ENCODE peak calls at places on chromosomes 1 and 21, in nine cellular contexts. One of them, this sample, is unnamed.
A peak's percentile ranks its signal among the peaks of the same experiment; 100 is the strongest.

GRCh38 chr21:28256420-28256831 is 736.3 kb downstream of the LTN1 start:
- DNase-seq in heart left ventricle: no peak
- DNase-seq in PC-3: no peak
- DNase-seq in GM20000: no peak
- DNase-seq in B cell: no peak
- DNase-seq in type B pancreatic cell: no peak
- DNase-seq in fibroblast of pulmonary artery: no peak
- DNase-seq in OCI-LY7: no peak
- DNase-seq in A549: no peak
- DNase-seq in this sample: no peak

GRCh38 chr1:25990702-25991395 is 7.0 kb downstream of the PAFAH2 start:
- DNase-seq in heart left ventricle: no peak
- DNase-seq in PC-3: no peak
- DNase-seq in GM20000: no peak
- DNase-seq in B cell: no peak
- DNase-seq in type B pancreatic cell: no peak
- DNase-seq in fibroblast of pulmonary artery: no peak
- DNase-seq in OCI-LY7: no peak
- DNase-seq in A549: no peak
- DNase-seq in this sample: no peak

GRCh38 chr1:85374160-85374559 is 90.8 kb downstream of the DDAH1 start:
- DNase-seq in heart left ventricle: no peak
- DNase-seq in PC-3: peak; percentile 92
- DNase-seq in GM20000: no peak
- DNase-seq in B cell: no peak
- DNase-seq in type B pancreatic cell: no peak
- DNase-seq in fibroblast of pulmonary artery: peak; percentile 76
- DNase-seq in OCI-LY7: no peak
- DNase-seq in A549: peak; percentile 61
- DNase-seq in this sample: no peak

GRCh38 chr1:217079579-217079978 is 356.4 kb upstream of the ESRRG start:
- DNase-seq in heart left ventricle: no peak
- DNase-seq in PC-3: no peak
- DNase-seq in GM20000: no peak
- DNase-seq in B cell: no peak
- DNase-seq in type B pancreatic cell: no peak
- DNase-seq in fibroblast of pulmonary artery: no peak
- DNase-seq in OCI-LY7: no peak
- DNase-seq in A549: no peak
- DNase-seq in this sample: no peak

GRCh38 chr1:230375149-230375548 is 51.0 kb downstream of the PGBD5 start:
- DNase-seq in heart left ventricle: no peak
- DNase-seq in PC-3: no peak
- DNase-seq in GM20000: no peak
- DNase-seq in B cell: no peak
- DNase-seq in type B pancreatic cell: no peak
- DNase-seq in fibroblast of pulmonary artery: no peak
- DNase-seq in OCI-LY7: no peak
- DNase-seq in A549: no peak
- DNase-seq in this sample: no peak

GRCh38 chr1:179121159-179121938 is 39.5 kb downstream of the TOR3A start:
- DNase-seq in heart left ventricle: no peak
- DNase-seq in PC-3: peak; percentile 68
- DNase-seq in GM20000: peak; percentile 37
- DNase-seq in B cell: no peak
- DNase-seq in type B pancreatic cell: no peak
- DNase-seq in fibroblast of pulmonary artery: peak; percentile 69
- DNase-seq in OCI-LY7: peak; percentile 63
- DNase-seq in A549: peak; percentile 64
- DNase-seq in this sample: peak; percentile 15

GRCh38 chr21:29221259-29221744 is 77.4 kb upstream of the BACH1 start:
- DNase-seq in heart left ventricle: no peak
- DNase-seq in PC-3: no peak
- DNase-seq in GM20000: no peak
- DNase-seq in B cell: no peak
- DNase-seq in type B pancreatic cell: no peak
- DNase-seq in fibroblast of pulmonary artery: peak; percentile 71
- DNase-seq in OCI-LY7: no peak
- DNase-seq in A549: no peak
- DNase-seq in this sample: no peak

GRCh38 chr1:222079546-222079945 is 337.7 kb upstream of the DUSP10 start:
- DNase-seq in heart left ventricle: no peak
- DNase-seq in PC-3: no peak
- DNase-seq in GM20000: no peak
- DNase-seq in B cell: no peak
- DNase-seq in type B pancreatic cell: no peak
- DNase-seq in fibroblast of pulmonary artery: peak; percentile 38
- DNase-seq in OCI-LY7: no peak
- DNase-seq in A549: no peak
- DNase-seq in this sample: no peak

GRCh38 chr21:33844104-33844889 is 71.3 kb downstream of the ATP5PO start:
- DNase-seq in heart left ventricle: no peak
- DNase-seq in PC-3: no peak
- DNase-seq in GM20000: no peak
- DNase-seq in B cell: no peak
- DNase-seq in type B pancreatic cell: no peak
- DNase-seq in fibroblast of pulmonary artery: peak; percentile 55
- DNase-seq in OCI-LY7: no peak
- DNase-seq in A549: no peak
- DNase-seq in this sample: peak; percentile 22

GRCh38 chr1:22687191-22687590 is 23.4 kb upstream of the EPHB2 start:
- DNase-seq in heart left ventricle: no peak
- DNase-seq in PC-3: no peak
- DNase-seq in GM20000: no peak
- DNase-seq in B cell: no peak
- DNase-seq in type B pancreatic cell: no peak
- DNase-seq in fibroblast of pulmonary artery: no peak
- DNase-seq in OCI-LY7: no peak
- DNase-seq in A549: no peak
- DNase-seq in this sample: no peak

GRCh38 chr1:63877816-63878215 is 104.0 kb downstream of the ROR1 start:
- DNase-seq in heart left ventricle: no peak
- DNase-seq in PC-3: peak; percentile 94
- DNase-seq in GM20000: no peak
- DNase-seq in B cell: no peak
- DNase-seq in type B pancreatic cell: no peak
- DNase-seq in fibroblast of pulmonary artery: peak; percentile 57
- DNase-seq in OCI-LY7: no peak
- DNase-seq in A549: no peak
- DNase-seq in this sample: no peak

GRCh38 chr1:62530516-62531154 is 66.7 kb upstream of the ANGPTL3 start:
- DNase-seq in heart left ventricle: peak; percentile 7
- DNase-seq in PC-3: peak; percentile 64
- DNase-seq in GM20000: no peak
- DNase-seq in B cell: no peak
- DNase-seq in type B pancreatic cell: no peak
- DNase-seq in fibroblast of pulmonary artery: peak; percentile 63
- DNase-seq in OCI-LY7: peak; percentile 65
- DNase-seq in A549: peak; percentile 67
- DNase-seq in this sample: peak; percentile 32

GRCh38 chr1:156708245-156708661 is 2.9 kb upstream of the CRABP2 start:
- DNase-seq in heart left ventricle: no peak
- DNase-seq in PC-3: no peak
- DNase-seq in GM20000: no peak
- DNase-seq in B cell: no peak
- DNase-seq in type B pancreatic cell: no peak
- DNase-seq in fibroblast of pulmonary artery: no peak
- DNase-seq in OCI-LY7: no peak
- DNase-seq in A549: no peak
- DNase-seq in this sample: no peak

GRCh38 chr1:64940026-64940425 is 26.3 kb downstream of the JAK1 start:
- DNase-seq in heart left ventricle: no peak
- DNase-seq in PC-3: no peak
- DNase-seq in GM20000: no peak
- DNase-seq in B cell: no peak
- DNase-seq in type B pancreatic cell: no peak
- DNase-seq in fibroblast of pulmonary artery: peak; percentile 43
- DNase-seq in OCI-LY7: no peak
- DNase-seq in A549: no peak
- DNase-seq in this sample: no peak

GRCh38 chr1:182169203-182169602 is 107.7 kb upstream of the ZNF648 start:
- DNase-seq in heart left ventricle: peak; percentile 34
- DNase-seq in PC-3: no peak
- DNase-seq in GM20000: no peak
- DNase-seq in B cell: no peak
- DNase-seq in type B pancreatic cell: no peak
- DNase-seq in fibroblast of pulmonary artery: no peak
- DNase-seq in OCI-LY7: no peak
- DNase-seq in A549: no peak
- DNase-seq in this sample: no peak

GRCh38 chr1:56081151-56081550 is 498.2 kb downstream of the PLPP3 start:
- DNase-seq in heart left ventricle: peak; percentile 50
- DNase-seq in PC-3: no peak
- DNase-seq in GM20000: no peak
- DNase-seq in B cell: no peak
- DNase-seq in type B pancreatic cell: no peak
- DNase-seq in fibroblast of pulmonary artery: peak; percentile 83
- DNase-seq in OCI-LY7: no peak
- DNase-seq in A549: no peak
- DNase-seq in this sample: no peak

GRCh38 chr1:108881369-108881768 is 4.6 kb downstream of the GPSM2 start:
- DNase-seq in heart left ventricle: no peak
- DNase-seq in PC-3: peak; percentile 46
- DNase-seq in GM20000: no peak
- DNase-seq in B cell: no peak
- DNase-seq in type B pancreatic cell: no peak
- DNase-seq in fibroblast of pulmonary artery: peak; percentile 46
- DNase-seq in OCI-LY7: no peak
- DNase-seq in A549: no peak
- DNase-seq in this sample: no peak

GRCh38 chr1:54279457-54279856 is 79.5 kb downstream of the MRPL37 start:
- DNase-seq in heart left ventricle: no peak
- DNase-seq in PC-3: no peak
- DNase-seq in GM20000: no peak
- DNase-seq in B cell: no peak
- DNase-seq in type B pancreatic cell: no peak
- DNase-seq in fibroblast of pulmonary artery: no peak
- DNase-seq in OCI-LY7: no peak
- DNase-seq in A549: no peak
- DNase-seq in this sample: no peak

GRCh38 chr21:38925923-38926322 is 120.2 kb downstream of the ETS2 start:
- DNase-seq in heart left ventricle: peak; percentile 74
- DNase-seq in PC-3: peak; percentile 87
- DNase-seq in GM20000: no peak
- DNase-seq in B cell: no peak
- DNase-seq in type B pancreatic cell: no peak
- DNase-seq in fibroblast of pulmonary artery: peak; percentile 88
- DNase-seq in OCI-LY7: no peak
- DNase-seq in A549: no peak
- DNase-seq in this sample: no peak

GRCh38 chr1:182962554-182963115 is 9.7 kb upstream of the SHCBP1L start:
- DNase-seq in heart left ventricle: peak; percentile 84
- DNase-seq in PC-3: peak; percentile 80
- DNase-seq in GM20000: peak; percentile 90
- DNase-seq in B cell: peak; percentile 74
- DNase-seq in type B pancreatic cell: no peak
- DNase-seq in fibroblast of pulmonary artery: peak; percentile 92
- DNase-seq in OCI-LY7: peak; percentile 81
- DNase-seq in A549: peak; percentile 87
- DNase-seq in this sample: peak; percentile 38

GRCh38 chr1:71850936-71851335 is 431.4 kb downstream of the NEGR1 start:
- DNase-seq in heart left ventricle: peak; percentile 6
- DNase-seq in PC-3: no peak
- DNase-seq in GM20000: no peak
- DNase-seq in B cell: no peak
- DNase-seq in type B pancreatic cell: no peak
- DNase-seq in fibroblast of pulmonary artery: peak; percentile 42
- DNase-seq in OCI-LY7: no peak
- DNase-seq in A549: no peak
- DNase-seq in this sample: no peak

GRCh38 chr1:54253480-54253879 is 53.5 kb downstream of the MRPL37 start:
- DNase-seq in heart left ventricle: no peak
- DNase-seq in PC-3: peak; percentile 92
- DNase-seq in GM20000: no peak
- DNase-seq in B cell: no peak
- DNase-seq in type B pancreatic cell: no peak
- DNase-seq in fibroblast of pulmonary artery: peak; percentile 80
- DNase-seq in OCI-LY7: no peak
- DNase-seq in A549: peak; percentile 31
- DNase-seq in this sample: no peak

GRCh38 chr1:195717651-195718050 is 890.6 kb downstream of the KCNT2 start:
- DNase-seq in heart left ventricle: no peak
- DNase-seq in PC-3: peak; percentile 34
- DNase-seq in GM20000: no peak
- DNase-seq in B cell: no peak
- DNase-seq in type B pancreatic cell: no peak
- DNase-seq in fibroblast of pulmonary artery: peak; percentile 27
- DNase-seq in OCI-LY7: no peak
- DNase-seq in A549: peak; percentile 19
- DNase-seq in this sample: no peak
- TF ChIP-seq CTCF in heart left ventricle: no peak
- TF ChIP-seq CTCF in PC-3: peak; percentile 65
- TF ChIP-seq CTCF in GM20000: no peak
- TF ChIP-seq CTCF in B cell: no peak
- TF ChIP-seq CTCF in type B pancreatic cell: peak; percentile 70
- TF ChIP-seq CTCF in fibroblast of pulmonary artery: peak; percentile 48
- TF ChIP-seq CTCF in OCI-LY7: peak; percentile 39
- TF ChIP-seq CTCF in A549: peak; percentile 59
- TF ChIP-seq CTCF in this sample: peak; percentile 66

DNA sequence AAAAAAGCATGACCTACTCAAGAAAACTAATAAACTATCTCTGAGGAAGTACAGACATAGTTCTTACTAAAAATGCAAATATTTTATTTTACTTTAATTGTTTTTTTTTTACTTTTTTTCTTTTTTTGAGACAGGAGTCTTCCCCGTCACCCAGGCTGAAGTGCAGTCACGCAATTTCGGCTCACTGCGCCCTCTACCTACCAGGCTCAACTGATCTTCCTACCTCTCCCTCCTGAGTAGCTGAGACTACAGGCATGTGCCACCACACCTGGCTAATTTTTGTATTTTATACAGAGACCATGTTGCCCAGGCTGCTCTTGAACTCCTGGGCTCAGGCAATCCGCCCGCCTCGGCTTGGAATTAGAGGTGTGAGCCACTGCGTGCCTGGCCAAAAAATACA is 1263.1 kb downstream of the KCNT2 start:
- DNase-seq in heart left ventricle: no peak
- DNase-seq in PC-3: no peak
- DNase-seq in GM20000: no peak
- DNase-seq in B cell: no peak
- DNase-seq in type B pancreatic cell: no peak
- DNase-seq in fibroblast of pulmonary artery: no peak
- DNase-seq in OCI-LY7: no peak
- DNase-seq in A549: peak; percentile 4
- DNase-seq in this sample: peak; percentile 14
- TF ChIP-seq CTCF in heart left ventricle: no peak
- TF ChIP-seq CTCF in PC-3: no peak
- TF ChIP-seq CTCF in GM20000: no peak
- TF ChIP-seq CTCF in B cell: no peak
- TF ChIP-seq CTCF in type B pancreatic cell: peak; percentile 60
- TF ChIP-seq CTCF in fibroblast of pulmonary artery: no peak
- TF ChIP-seq CTCF in OCI-LY7: no peak
- TF ChIP-seq CTCF in A549: no peak
- TF ChIP-seq CTCF in this sample: peak; percentile 58

GRCh38 chr1:44672956-44673674 is 1.2 kb downstream of the TMEM53 start:
- DNase-seq in heart left ventricle: no peak
- DNase-seq in PC-3: no peak
- DNase-seq in GM20000: no peak
- DNase-seq in B cell: no peak
- DNase-seq in type B pancreatic cell: no peak
- DNase-seq in fibroblast of pulmonary artery: no peak
- DNase-seq in OCI-LY7: no peak
- DNase-seq in A549: no peak
- DNase-seq in this sample: no peak
- TF ChIP-seq CTCF in heart left ventricle: no peak
- TF ChIP-seq CTCF in PC-3: no peak
- TF ChIP-seq CTCF in GM20000: no peak
- TF ChIP-seq CTCF in B cell: no peak
- TF ChIP-seq CTCF in type B pancreatic cell: no peak
- TF ChIP-seq CTCF in fibroblast of pulmonary artery: no peak
- TF ChIP-seq CTCF in OCI-LY7: no peak
- TF ChIP-seq CTCF in A549: no peak
- TF ChIP-seq CTCF in this sample: no peak

GRCh38 chr1:5351366-5351765 is 640.9 kb downstream of the NPHP4 start:
- DNase-seq in heart left ventricle: no peak
- DNase-seq in PC-3: no peak
- DNase-seq in GM20000: no peak
- DNase-seq in B cell: no peak
- DNase-seq in type B pancreatic cell: no peak
- DNase-seq in fibroblast of pulmonary artery: no peak
- DNase-seq in OCI-LY7: peak; percentile 38
- DNase-seq in A549: no peak
- DNase-seq in this sample: no peak
- TF ChIP-seq CTCF in heart left ventricle: no peak
- TF ChIP-seq CTCF in PC-3: no peak
- TF ChIP-seq CTCF in GM20000: no peak
- TF ChIP-seq CTCF in B cell: no peak
- TF ChIP-seq CTCF in type B pancreatic cell: no peak
- TF ChIP-seq CTCF in fibroblast of pulmonary artery: no peak
- TF ChIP-seq CTCF in OCI-LY7: peak; percentile 57
- TF ChIP-seq CTCF in A549: no peak
- TF ChIP-seq CTCF in this sample: no peak

This sample was measured in neural crest cell.